ENCODE peak calls at places on chromosomes 12 and 14, in nine cellular contexts. M, T, E, P, B, U, S, A and J are unnamed samples.

GRCh38 chr14:81343166-81343565 is 57.0 kb downstream of the STON2 start:
- DNase-seq in M (no peak), T (no peak), E (no peak), P (no peak), B (no peak), U (no peak), S (no peak), A (no peak), J (no peak)

GRCh38 chr14:104393898-104394605 is 185.5 kb upstream of the C14orf180 start:
- DNase-seq in M (peak), T (no peak), E (no peak), P (peak), B (peak), U (no peak), S (peak), A (peak), J (peak)

GRCh38 chr12:40107803-40108620 is 2.1 kb upstream of the SLC2A13 start:
- DNase-seq in M (no peak), T (no peak), E (no peak), P (no peak), B (no peak), U (no peak), S (no peak), A (no peak), J (no peak)

GRCh38 chr12:7483343-7483742 is 20.2 kb downstream of the CD163 start:
- DNase-seq in M (no peak), T (peak), E (no peak), P (no peak), B (no peak), U (no peak), S (no peak), A (no peak), J (no peak)

GRCh38 chr14:55333785-55334485 is 62.7 kb downstream of the FBXO34 start:
- DNase-seq in M (no peak), T (no peak), E (no peak), P (no peak), B (no peak), U (no peak), S (no peak), A (no peak), J (no peak)

GRCh38 chr12:130644566-130644965 is 71.5 kb downstream of the RIMBP2 start:
- DNase-seq in M (no peak), T (no peak), E (no peak), P (no peak), B (no peak), U (no peak), S (no peak), A (peak), J (no peak)

GRCh38 chr12:25546318-25546717 is 6.8 kb downstream of the LMNTD1 start:
- DNase-seq in M (no peak), T (no peak), E (no peak), P (no peak), B (no peak), U (no peak), S (no peak), A (no peak), J (no peak)

GRCh38 chr14:73777420-73777819 is 63.2 kb upstream of the PNMA1 start:
- DNase-seq in M (no peak), T (no peak), E (no peak), P (no peak), B (peak), U (no peak), S (no peak), A (no peak), J (no peak)

DNA sequence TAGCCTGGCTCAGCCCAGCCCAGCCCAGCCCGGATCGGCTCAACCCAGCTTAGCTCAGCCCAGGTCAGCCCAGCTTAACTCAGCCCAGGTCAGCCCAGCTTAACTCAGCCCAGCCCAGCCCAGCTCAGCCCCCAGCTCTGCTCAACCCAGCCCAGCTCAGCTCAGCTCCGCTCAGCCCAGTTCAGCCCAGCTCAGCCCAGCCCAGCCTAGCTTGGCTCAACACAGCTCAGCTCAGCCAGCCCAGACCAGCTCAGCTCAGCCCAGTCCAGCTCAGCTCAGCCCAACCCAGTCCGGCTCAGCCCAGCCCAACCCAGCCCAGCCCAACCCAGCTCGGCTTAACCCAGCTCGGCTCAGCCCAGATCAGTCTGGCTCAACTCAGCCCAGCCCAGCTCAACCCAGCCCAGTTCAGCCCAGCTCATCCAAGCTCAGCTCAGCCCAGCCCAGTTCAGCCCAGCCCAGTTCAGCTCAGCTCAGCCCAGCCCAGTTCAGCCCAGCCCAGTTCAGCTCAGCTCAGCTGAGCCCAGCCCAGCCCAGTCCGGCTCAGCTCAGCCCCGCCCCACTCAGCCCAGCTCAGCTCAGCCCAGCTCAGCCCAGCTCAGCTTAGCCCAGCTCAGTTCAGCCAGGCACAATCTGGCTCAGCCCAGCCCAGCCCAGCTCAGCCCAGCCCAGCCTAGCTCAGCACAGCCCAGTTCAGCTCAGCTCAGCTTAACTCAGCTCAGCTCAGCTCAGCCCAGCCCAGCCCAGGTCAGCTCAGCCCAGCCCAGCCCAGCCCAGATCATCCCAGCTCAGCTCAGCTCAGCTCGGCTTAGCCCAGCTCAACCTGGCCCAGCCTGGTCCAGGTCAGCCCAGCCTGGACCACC is 331.7 kb downstream of the TMEM121 start:
- DNase-seq in M (no peak), T (peak), E (peak), P (peak), B (peak), U (no peak), S (peak), A (peak), J (peak)
- H3K27ac ChIP-seq in M (no peak), T (no peak), E (no peak), P (no peak), B (peak), U (no peak), S (no peak), A (no peak), J (no peak)

GRCh38 chr12:92702754-92703679 is at the start of gene PLEKHG7:
- DNase-seq in M (peak), T (no peak), E (no peak), P (no peak), B (peak), U (no peak), S (peak), A (no peak), J (no peak)
- TF ChIP-seq POLR2A in M (no peak), T (no peak), E (no peak), P (no peak), B (no peak), U (no peak), S (no peak), A (no peak), J (no peak)

DNA sequence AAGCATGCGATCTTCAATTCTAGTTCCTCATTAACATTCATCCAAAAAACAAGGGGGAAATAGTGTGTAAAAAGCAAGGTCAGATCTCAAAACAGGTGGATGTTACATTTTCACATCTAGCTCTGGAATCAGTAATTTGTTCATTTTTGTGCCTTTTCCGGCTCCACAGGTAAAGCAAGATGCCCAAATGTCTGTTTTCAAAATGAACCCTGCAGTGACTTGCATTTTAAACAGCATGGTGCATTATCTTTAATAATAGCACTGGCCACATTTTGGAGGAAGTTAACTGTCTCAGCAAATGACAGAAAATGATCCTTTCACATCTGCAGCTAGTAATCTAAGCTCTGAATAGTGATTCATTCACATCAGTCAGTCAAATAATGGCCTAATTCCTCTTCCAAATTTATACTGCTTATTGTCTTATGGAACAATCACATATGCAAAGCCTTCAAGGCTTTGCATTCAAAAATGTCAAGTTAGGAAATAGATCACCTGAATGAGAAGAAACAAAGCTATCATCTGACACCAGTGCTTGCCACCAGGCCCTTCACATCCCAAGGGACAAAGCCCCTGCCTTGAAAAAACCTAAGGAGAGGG is 75.6 kb downstream of the PPM1H start:
- DNase-seq in M (no peak), T (no peak), E (no peak), P (no peak), B (no peak), U (no peak), S (no peak), A (no peak), J (no peak)
- H3K27ac ChIP-seq in M (no peak), T (no peak), E (no peak), P (peak), B (no peak), U (no peak), S (no peak), A (no peak), J (no peak)

DNA sequence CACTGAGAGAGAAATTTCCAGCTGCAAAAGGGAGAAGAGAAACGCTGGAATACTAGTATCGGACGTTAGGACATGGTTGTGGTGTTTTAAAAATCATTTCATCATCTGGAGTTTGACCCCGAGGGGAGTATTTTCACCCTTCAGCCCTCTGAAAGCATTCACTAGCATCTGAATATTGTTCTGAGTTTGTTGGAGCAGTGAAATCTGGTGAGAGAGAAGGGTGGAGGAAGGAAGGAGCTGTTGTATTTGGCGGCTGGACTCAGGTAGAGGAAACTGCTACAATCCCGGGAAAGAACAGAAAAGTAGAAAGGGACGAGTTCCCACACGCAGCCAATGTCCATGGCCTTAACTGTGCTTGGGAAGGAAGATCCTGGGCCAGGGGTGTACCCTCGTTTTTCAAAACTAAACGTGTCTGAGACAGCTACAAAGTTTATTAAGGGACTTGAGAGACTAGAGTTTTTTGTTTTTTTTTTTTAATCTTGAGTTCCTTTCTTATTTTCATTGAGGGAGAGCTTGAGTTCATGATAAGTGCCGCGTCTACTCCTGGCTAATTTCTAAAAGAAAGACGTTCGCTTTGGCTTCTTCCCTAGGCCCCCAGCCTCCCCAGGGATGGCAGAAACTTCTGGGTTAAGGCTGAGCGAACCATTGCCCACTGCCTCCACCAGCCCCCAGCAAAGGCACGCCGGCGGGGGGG is 870 bp upstream of the CDKN1B start:
- DNase-seq in M (no peak), T (no peak), E (no peak), P (peak), B (no peak), U (no peak), S (no peak), A (no peak), J (no peak)
- TF ChIP-seq POLR2A in M (no peak), T (no peak), E (no peak), P (no peak), B (peak), U (no peak), S (no peak), A (no peak), J (no peak)